ENCODE peak calls at places on chromosomes 4 and X, in ten cellular contexts. O is transverse colon, W is stomach, G is HepG2, T is H1, K is spleen, V is suprapubic skin, D is breast epithelium, P is sigmoid colon, C is endothelial cell of umbilical vein. Z is an unnamed sample.

GRCh38 chr4:71389149-71389840 is 50.5 kb downstream of the SLC4A4 start:
- DNase-seq in O (no peak), W (peak; percentile 72), G (no peak), T (no peak), K (no peak), V (no peak), D (no peak), P (peak; percentile 65), C (no peak), Z (peak; percentile 62)

GRCh38 chr4:154958621-154959358 is 177.7 kb downstream of the RBM46 start:
- DNase-seq in O (peak; percentile 19), W (peak; percentile 71), G (no peak), T (no peak), K (no peak), V (no peak), D (no peak), P (peak; percentile 77), C (no peak), Z (peak; percentile 17)

GRCh38 chrX:124086411-124086810 is 124.9 kb downstream of the STAG2 start:
- DNase-seq in O (no peak), W (no peak), G (no peak), T (no peak), K (no peak), V (no peak), D (no peak), P (no peak), C (no peak), Z (no peak)

GRCh38 chrX:85611926-85612325 is 232.5 kb upstream of the POF1B start:
- DNase-seq in O (no peak), W (no peak), G (no peak), T (no peak), K (no peak), V (no peak), D (no peak), P (no peak), C (peak; percentile 1), Z (no peak)

GRCh38 chrX:9635805-9636204 is 129.8 kb downstream of the GPR143 start:
- DNase-seq in O (no peak), W (no peak), G (no peak), T (no peak), K (no peak), V (no peak), D (no peak), P (peak; percentile 80), C (no peak), Z (no peak)

GRCh38 chrX:139639253-139639652 is 68.7 kb downstream of the MCF2 start:
- DNase-seq in O (no peak), W (no peak), G (no peak), T (no peak), K (no peak), V (no peak), D (no peak), P (no peak), C (no peak), Z (no peak)

GRCh38 chr4:173522160-173522873 is 7.7 kb downstream of the HAND2 start:
- DNase-seq in O (peak; percentile 71), W (peak; percentile 55), G (no peak), T (peak; percentile 76), K (peak; percentile 79), V (peak; percentile 92), D (peak; percentile 47), P (peak; percentile 97), C (peak; percentile 29), Z (no peak)

GRCh38 chr4:15007201-15007600 is 4.9 kb downstream of the CPEB2 start:
- DNase-seq in O (no peak), W (no peak), G (no peak), T (no peak), K (no peak), V (no peak), D (no peak), P (no peak), C (no peak), Z (no peak)

GRCh38 chrX:40736170-40736505 is 796 bp upstream of the MED14 start:
- DNase-seq in O (no peak), W (no peak), G (peak; percentile 1), T (no peak), K (no peak), V (no peak), D (no peak), P (no peak), C (no peak), Z (no peak)

GRCh38 chr4:119652978-119653377 is 24.4 kb upstream of the PDE5A start:
- DNase-seq in O (no peak), W (no peak), G (no peak), T (no peak), K (no peak), V (no peak), D (no peak), P (no peak), C (no peak), Z (no peak)

GRCh38 chr4:186192068-186192751 is 843 bp downstream of the CYP4V2 start:
- DNase-seq in O (peak; percentile 57), W (peak; percentile 35), G (peak; percentile 9), T (peak; percentile 72), K (no peak), V (peak; percentile 68), D (peak; percentile 25), P (peak; percentile 81), C (peak; percentile 21), Z (peak; percentile 20)
- TF ChIP-seq POLR2A in O (peak; percentile 69), W (no peak), G (peak; percentile 20), T (no peak), K (no peak), V (no peak), D (no peak), P (peak; percentile 14), C (no peak), Z (no peak)

GRCh38 chr4:5024673-5025072 is 5.4 kb upstream of the CYTL1 start:
- DNase-seq in O (no peak), W (no peak), G (no peak), T (no peak), K (no peak), V (no peak), D (no peak), P (no peak), C (no peak), Z (no peak)

GRCh38 chr4:5030152-5030668 is 11.0 kb upstream of the CYTL1 start:
- DNase-seq in O (no peak), W (no peak), G (no peak), T (no peak), K (no peak), V (no peak), D (no peak), P (no peak), C (peak; percentile 73), Z (no peak)

GRCh38 chr4:5029447-5029846 is 10.2 kb upstream of the CYTL1 start:
- DNase-seq in O (no peak), W (peak; percentile 13), G (no peak), T (no peak), K (peak; percentile 52), V (no peak), D (no peak), P (no peak), C (no peak), Z (no peak)

GRCh38 chr4:5028480-5028879 is 9.2 kb upstream of the CYTL1 start:
- DNase-seq in O (no peak), W (no peak), G (no peak), T (no peak), K (no peak), V (no peak), D (no peak), P (no peak), C (no peak), Z (no peak)

GRCh38 chr4:5027366-5027765 is 8.1 kb upstream of the CYTL1 start:
- DNase-seq in O (no peak), W (peak; percentile 2), G (no peak), T (no peak), K (no peak), V (no peak), D (no peak), P (no peak), C (no peak), Z (no peak)
- TF ChIP-seq POLR2AphosphoS5 in O (no peak), W (no peak), G (no peak), T (no peak), K (no peak), V (no peak), D (no peak), P (no peak), C (no peak), Z (no peak)

DNA sequence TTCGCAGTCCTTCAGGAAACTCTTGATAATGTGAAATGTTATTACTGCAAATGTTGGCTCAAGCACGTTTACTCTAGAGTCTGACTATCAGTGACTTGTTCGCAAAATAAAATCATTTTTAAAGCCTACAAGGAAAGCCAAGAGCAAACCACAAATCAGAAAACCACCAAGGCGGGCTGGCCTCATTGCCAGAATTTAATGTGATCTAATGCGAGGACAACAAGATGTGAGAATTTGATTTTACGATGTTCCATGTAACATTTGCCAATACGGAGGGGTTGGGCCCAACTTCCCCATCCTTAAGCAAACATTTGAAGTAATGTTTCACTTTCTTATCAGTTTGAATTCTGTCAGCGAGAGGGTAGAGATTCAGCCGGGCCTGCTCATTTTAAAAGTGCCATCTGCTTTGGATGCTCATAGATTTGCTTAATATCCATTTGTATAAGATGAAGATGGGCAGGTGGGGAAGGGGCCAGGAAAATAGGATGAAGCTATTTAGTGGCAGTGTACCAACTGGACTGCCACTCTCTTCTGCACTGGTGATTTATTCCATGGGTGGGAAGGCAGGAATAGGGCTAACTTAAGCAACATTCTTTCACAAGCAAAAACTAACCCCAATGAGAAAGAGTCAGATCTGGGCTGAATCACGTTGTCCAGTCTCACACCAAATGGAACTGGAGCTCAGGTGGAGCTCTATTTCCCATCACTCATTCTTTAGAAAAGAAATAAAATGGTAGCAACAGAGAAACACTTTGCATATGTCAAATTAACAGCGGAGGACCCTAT is 225.3 kb downstream of the ANAPC10 start:
- DNase-seq in O (no peak), W (no peak), G (no peak), T (no peak), K (no peak), V (no peak), D (no peak), P (no peak), C (peak; percentile 11), Z (no peak)
- H3K27ac ChIP-seq in O (no peak overlapping the region), W (no peak overlapping the region), G (no peak overlapping the region), T (no peak overlapping the region), K (no peak overlapping the region), V (no peak overlapping the region), D (no peak overlapping the region), P (no peak overlapping the region), C (no peak overlapping the region), Z (no peak overlapping the region)

GRCh38 chr4:185590982-185591381 is 55.7 kb upstream of the PDLIM3 start:
- DNase-seq in O (no peak), W (no peak), G (no peak), T (no peak), K (no peak), V (no peak), D (no peak), P (no peak), C (no peak), Z (no peak)

GRCh38 chr4:185587444-185588161 is 52.3 kb upstream of the PDLIM3 start:
- DNase-seq in O (peak; percentile 80), W (peak; percentile 50), G (no peak), T (peak; percentile 77), K (peak; percentile 83), V (no peak), D (no peak), P (no peak), C (no peak), Z (no peak)

GRCh38 chr4:185587065-185587443 is 51.7 kb upstream of the PDLIM3 start:
- DNase-seq in O (no peak), W (no peak), G (no peak), T (no peak), K (no peak), V (no peak), D (no peak), P (no peak), C (no peak), Z (no peak)

GRCh38 chr4:185591679-185592141 is 56.4 kb upstream of the PDLIM3 start:
- DNase-seq in O (no peak), W (no peak), G (peak; percentile 75), T (no peak), K (no peak), V (no peak), D (no peak), P (no peak), C (no peak), Z (peak; percentile 32)

GRCh38 chr4:185589067-185589844 is 53.9 kb upstream of the PDLIM3 start:
- DNase-seq in O (no peak), W (no peak), G (no peak), T (no peak), K (no peak), V (no peak), D (no peak), P (no peak), C (peak; percentile 78), Z (no peak)
- TF ChIP-seq POLR2A in O (no peak), W (no peak), G (no peak), T (no peak), K (no peak), V (no peak), D (no peak), P (no peak), C (no peak), Z (no peak)

Z was measured in prostate gland.